ENCODE peak calls at places on chromosomes 5 and 9, in nine cellular contexts. H, U, P, C, F, X, A, O and W are unnamed samples.

GRCh38 chr5:10701567-10702039 is 59.4 kb downstream of the DAP start:
- DNase-seq in H (peak; percentile 55), U (no peak), P (peak; percentile 63), C (no peak), F (no peak), X (peak; percentile 45), A (no peak), O (peak; percentile 13), W (no peak)

GRCh38 chr5:757346-757930 is 27.1 kb downstream of the ZDHHC11B start:
- DNase-seq in H (no peak), U (no peak), P (no peak), C (no peak), F (peak; percentile 83), X (no peak), A (peak; percentile 33), O (no peak), W (no peak)

GRCh38 chr5:157550668-157551067 is 24.9 kb downstream of the ADAM19 start:
- DNase-seq in H (no peak), U (no peak), P (no peak), C (no peak), F (no peak), X (no peak), A (no peak), O (no peak), W (no peak)

GRCh38 chr9:112361602-112362001 is 18.3 kb upstream of the HSDL2 start:
- DNase-seq in H (peak; percentile 70), U (no peak), P (peak; percentile 66), C (no peak), F (no peak), X (no peak), A (no peak), O (no peak), W (no peak)

GRCh38 chr9:1337169-1337568 is 287.0 kb downstream of the DMRT2 start:
- DNase-seq in H (no peak), U (no peak), P (no peak), C (no peak), F (no peak), X (no peak), A (no peak), O (no peak), W (no peak)

GRCh38 chr9:135580664-135581380 is 19.3 kb downstream of the PAEP start:
- DNase-seq in H (no peak), U (no peak), P (no peak), C (no peak), F (no peak), X (no peak), A (no peak), O (no peak), W (peak; percentile 69)

GRCh38 chr5:109411627-109412026 is 1.9 kb upstream of the PJA2 start:
- DNase-seq in H (peak; percentile 50), U (peak; percentile 71), P (peak; percentile 86), C (no peak), F (no peak), X (peak; percentile 95), A (no peak), O (no peak), W (no peak)

GRCh38 chr5:112549605-112550161 is 130.6 kb upstream of the EPB41L4A start:
- DNase-seq in H (no peak), U (no peak), P (no peak), C (no peak), F (no peak), X (no peak), A (no peak), O (no peak), W (no peak)

GRCh38 chr5:122182491-122182921 is 53.2 kb downstream of the ZNF474 start:
- DNase-seq in H (peak; percentile 78), U (peak; percentile 52), P (peak; percentile 90), C (no peak), F (no peak), X (peak; percentile 88), A (peak; percentile 42), O (no peak), W (no peak)

GRCh38 chr9:108040783-108041182 is 551.2 kb upstream of the KLF4 start:
- DNase-seq in H (no peak), U (no peak), P (no peak), C (no peak), F (no peak), X (peak; percentile 34), A (no peak), O (no peak), W (no peak)

GRCh38 chr5:146521403-146522106 is 5.6 kb upstream of the GPR151 start:
- DNase-seq in H (no peak), U (no peak), P (no peak), C (no peak), F (no peak), X (no peak), A (no peak), O (no peak), W (no peak)

GRCh38 chr9:77066388-77066787 is 46.9 kb downstream of the FOXB2 start:
- DNase-seq in H (no peak), U (no peak), P (no peak), C (no peak), F (no peak), X (no peak), A (no peak), O (no peak), W (no peak)

GRCh38 chr9:98099898-98100297 is 19.1 kb downstream of the TRIM14 start:
- DNase-seq in H (no peak), U (no peak), P (no peak), C (no peak), F (no peak), X (no peak), A (no peak), O (no peak), W (no peak)

DNA sequence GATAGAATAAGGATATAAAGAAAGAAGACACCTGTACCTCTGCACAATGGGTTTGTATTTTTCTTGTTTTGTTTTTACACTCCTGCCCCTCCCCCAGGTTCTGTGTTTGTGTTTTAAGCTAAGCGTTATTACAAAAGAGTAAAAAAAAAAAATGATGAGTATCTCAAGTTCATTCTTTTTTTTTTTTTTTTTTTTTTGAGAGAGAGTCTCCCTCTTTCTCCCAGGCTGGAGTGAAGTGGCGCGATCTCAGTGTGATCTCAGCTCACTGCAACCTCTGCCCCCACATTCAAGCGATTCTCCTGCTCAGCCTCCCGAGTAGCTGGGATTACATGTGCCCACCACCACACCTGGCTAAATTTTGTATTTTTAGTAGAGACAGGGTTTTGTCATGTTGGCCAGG is 29.4 kb upstream of the RAI14 start:
- DNase-seq in H (no peak), U (no peak), P (no peak), C (no peak), F (no peak), X (no peak), A (no peak), O (no peak), W (no peak)
- H3K9me3 ChIP-seq in H (peaks cover 4% of the 10 kb centered on the region), U (no peaks in the 10 kb centered on the region), P (no peaks in the 10 kb centered on the region), C (no peaks in the 10 kb centered on the region), F (no peaks in the 10 kb centered on the region), X (no peaks in the 10 kb centered on the region), A (peaks cover 8% of the 10 kb centered on the region), O (no peaks in the 10 kb centered on the region), W (peaks cover 10% of the 10 kb centered on the region)

DNA sequence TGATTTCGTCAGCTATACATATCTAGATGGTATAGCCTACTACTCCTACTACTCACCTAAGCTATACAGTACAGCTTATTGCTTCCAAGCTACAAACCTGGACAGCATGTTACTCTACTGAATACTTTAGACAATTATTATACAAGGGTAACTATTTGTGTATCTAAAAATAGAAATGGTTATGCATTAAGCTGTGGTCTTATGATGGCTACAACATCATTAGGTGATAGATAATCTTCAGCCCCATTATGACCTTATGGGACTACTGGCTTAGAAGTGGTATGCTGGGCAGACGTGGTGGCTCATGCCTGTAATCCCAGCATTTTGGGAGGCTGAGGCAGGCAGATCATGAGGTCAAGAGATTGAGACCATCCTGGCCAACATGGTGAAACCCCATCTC is 40.2 kb downstream of the CERT1 start:
- DNase-seq in H (no peak), U (no peak), P (no peak), C (no peak), F (no peak), X (no peak), A (no peak), O (no peak), W (no peak)
- H3K9me3 ChIP-seq in H (peaks cover 18% of the 10 kb centered on the region), U (peaks cover 4% of the 10 kb centered on the region), P (no peaks in the 10 kb centered on the region), C (peaks cover 28% of the 10 kb centered on the region), F (peaks cover 2% of the 10 kb centered on the region), X (peaks cover 6% of the 10 kb centered on the region), A (no peaks in the 10 kb centered on the region), O (peaks cover 12% of the 10 kb centered on the region), W (peaks cover 48% of the 10 kb centered on the region)

GRCh38 chr9:118568704-118569103 is 800.5 kb downstream of the BRINP1 start:
- DNase-seq in H (no peak), U (no peak), P (no peak), C (no peak), F (no peak), X (no peak), A (no peak), O (no peak), W (no peak)

GRCh38 chr9:118563677-118564076 is 805.6 kb downstream of the BRINP1 start:
- DNase-seq in H (no peak), U (no peak), P (no peak), C (no peak), F (no peak), X (peak; percentile 5), A (no peak), O (no peak), W (no peak)

GRCh38 chr9:118569151-118569550 is 800.1 kb downstream of the BRINP1 start:
- DNase-seq in H (no peak), U (no peak), P (no peak), C (no peak), F (no peak), X (no peak), A (no peak), O (no peak), W (no peak)

GRCh38 chr9:118570076-118570475 is 799.2 kb downstream of the BRINP1 start:
- DNase-seq in H (no peak), U (no peak), P (peak; percentile 7), C (no peak), F (no peak), X (no peak), A (no peak), O (no peak), W (no peak)

GRCh38 chr9:118567861-118568260 is 801.4 kb downstream of the BRINP1 start:
- DNase-seq in H (no peak), U (no peak), P (no peak), C (no peak), F (no peak), X (no peak), A (no peak), O (no peak), W (no peak)
- H3K9me3 ChIP-seq in H (no peaks in the 10 kb centered on the region), U (peaks cover 3% of the 10 kb centered on the region), P (no peaks in the 10 kb centered on the region), C (no peaks in the 10 kb centered on the region), F (no peaks in the 10 kb centered on the region), X (no peaks in the 10 kb centered on the region), A (no peaks in the 10 kb centered on the region), O (no peaks in the 10 kb centered on the region), W (no peaks in the 10 kb centered on the region)

DNA sequence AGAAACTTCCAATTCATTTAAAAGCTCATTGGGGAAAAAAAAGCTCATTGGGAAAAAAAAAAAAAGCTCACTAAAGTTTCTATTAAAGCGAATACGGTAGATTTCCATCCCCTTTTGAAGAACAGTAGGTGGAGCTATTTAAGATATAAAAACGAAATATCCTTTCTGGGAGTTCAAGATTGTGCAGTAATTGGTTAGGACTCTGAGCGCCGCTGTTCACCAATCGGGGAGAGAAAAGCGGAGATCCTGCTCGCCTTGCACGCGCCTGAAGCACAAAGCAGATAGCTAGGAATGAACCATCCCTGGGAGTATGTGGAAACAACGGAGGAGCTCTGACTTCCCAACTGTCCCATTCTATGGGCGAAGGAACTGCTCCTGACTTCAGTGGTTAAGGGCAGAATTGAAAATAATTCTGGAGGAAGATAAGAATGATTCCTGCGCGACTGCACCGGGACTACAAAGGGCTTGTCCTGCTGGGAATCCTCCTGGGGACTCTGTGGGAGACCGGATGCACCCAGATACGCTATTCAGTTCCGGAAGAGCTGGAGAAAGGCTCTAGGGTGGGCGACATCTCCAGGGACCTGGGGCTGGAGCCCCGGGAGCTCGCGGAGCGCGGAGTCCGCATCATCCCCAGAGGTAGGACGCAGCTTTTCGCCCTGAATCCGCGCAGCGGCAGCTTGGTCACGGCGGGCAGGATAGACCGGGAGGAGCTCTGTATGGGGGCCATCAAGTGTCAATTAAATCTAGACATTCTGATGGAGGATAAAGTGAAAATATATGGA is at the start of gene PCDHGA12:
- DNase-seq in H (peak; percentile 7), U (no peak), P (peak; percentile 95), C (no peak), F (no peak), X (peak; percentile 77), A (no peak), O (no peak), W (no peak)
- H3K9me3 ChIP-seq in H (peaks cover 70% of the 10 kb centered on the region), U (peaks cover 65% of the 10 kb centered on the region), P (peaks cover 9% of the 10 kb centered on the region), C (peaks cover 41% of the 10 kb centered on the region), F (peaks cover 29% of the 10 kb centered on the region), X (peaks cover 45% of the 10 kb centered on the region), A (peaks cover 23% of the 10 kb centered on the region), O (peaks cover 16% of the 10 kb centered on the region), W (peaks cover 99% of the 10 kb centered on the region)